ENCODE peak calls at places on chromosomes 7 and 10, in six cellular contexts. W is Caki2; L is progenitor cell of endocrine pancreas; J is anterior cingulate cortex; A is 8988T; E is stimulated activated CD8-positive, alpha-beta memory T cell treated with anti-CD3 and anti-CD28 coated beads, Interleukin-15, amount 100 ng/mL, for 24 hours. C is an unnamed sample.

GRCh38 chr10:18620856-18621255 is 30.5 kb downstream of the NSUN6 start:
- DNase-seq in E (no peak), A (no peak), J (no peak), L (no peak), W (no peak), C (no peak)

GRCh38 chr7:74371381-74372059 is 82.2 kb upstream of the GTF2IRD1 start:
- DNase-seq in L (no peak), A (no peak), W (no peak), J (no peak), E (no peak), C (peak; percentile 78)

GRCh38 chr10:129718548-129719414 is 245.3 kb downstream of the EBF3 start:
- DNase-seq in J (no peak), W (no peak), A (no peak), L (no peak), E (no peak), C (no peak)

GRCh38 chr10:114261116-114261515 is 22.1 kb downstream of the VWA2 start:
- DNase-seq in L (no peak), J (no peak), E (no peak), W (peak; percentile 18), A (no peak), C (no peak)

GRCh38 chr7:44273681-44274622 is 51.4 kb downstream of the CAMK2B start:
- DNase-seq in J (no peak), W (no peak), L (no peak), E (no peak), A (no peak), C (no peak)

GRCh38 chr10:89351402-89352038 is 23.7 kb downstream of the IFIT3 start:
- DNase-seq in W (no peak), J (no peak), E (no peak), L (no peak), A (no peak), C (peak; percentile 50)

GRCh38 chr7:1706381-1706720 is 36.3 kb downstream of the ELFN1 start:
- DNase-seq in J (no peak), W (no peak), A (no peak), L (no peak), E (no peak), C (no peak)

GRCh38 chr10:32956365-32957197 is 1.4 kb downstream of the ITGB1 start:
- DNase-seq in L (no peak), E (no peak), J (no peak), A (no peak), W (no peak), C (peak; percentile 45)

GRCh38 chr10:5800782-5801181 is 12.5 kb downstream of the GDI2 start:
- DNase-seq in W (no peak), L (no peak), E (no peak), J (no peak), A (no peak), C (no peak)

C was measured in HT-29.